ENCODE peak calls at places on chromosomes 13 and 19, in four cellular contexts. B, C, G and Z are unnamed samples.

GRCh38 chr19:33306191-33306590 is 3.9 kb upstream of the CEBPA start:
- DNase-seq in G (no peak), C (no peak), B (no peak), Z (peak; percentile 27)

GRCh38 chr13:24923305-24923640 is 159.3 kb downstream of the RNF17 start:
- DNase-seq in B (peak; percentile 43), C (no peak), G (peak; percentile 83), Z (no peak)

GRCh38 chr19:807627-808175 is 10.4 kb downstream of the PTBP1 start:
- DNase-seq in C (no peak), G (no peak), B (no peak), Z (no peak)

GRCh38 chr13:19680751-19681150 is 47.3 kb downstream of the MPHOSPH8 start:
- DNase-seq in B (no peak), C (no peak), G (no peak), Z (no peak)

GRCh38 chr19:2495651-2496316 is 19.9 kb downstream of the GADD45B start:
- DNase-seq in B (no peak), G (no peak), C (no peak), Z (no peak)

GRCh38 chr19:51179297-51179696 is 37.2 kb downstream of the SIGLEC7 start:
- DNase-seq in C (no peak), G (no peak), B (no peak), Z (no peak)

GRCh38 chr13:71759506-71760225 is 107.3 kb downstream of the DACH1 start:
- DNase-seq in C (no peak), B (no peak), G (no peak), Z (no peak)

GRCh38 chr19:843180-843835 is 2.5 kb downstream of the PRTN3 start:
- DNase-seq in C (no peak), B (peak; percentile 64), G (no peak), Z (peak; percentile 72)

GRCh38 chr19:32037998-32038732 is 307.2 kb upstream of the ZNF507 start:
- DNase-seq in G (no peak), C (no peak), B (no peak), Z (no peak)

GRCh38 chr19:45767881-45768643 is 990 bp downstream of the SIX5 start:
- DNase-seq in B (peak; percentile 80), G (peak; percentile 21), C (no peak), Z (peak; percentile 84)

GRCh38 chr13:21657538-21657937 is 13.3 kb upstream of the FGF9 start:
- DNase-seq in C (no peak), B (peak; percentile 20), G (no peak), Z (no peak)

GRCh38 chr19:54021363-54021762 is 29.9 kb downstream of the CACNG6 start:
- DNase-seq in B (no peak), C (no peak), G (no peak), Z (no peak)

GRCh38 chr19:55581145-55581827 is 638 bp upstream of the ZNF579 start:
- DNase-seq in C (no peak), B (peak; percentile 68), G (no peak), Z (no peak)

GRCh38 chr19:38559428-38560401 is 58.0 kb downstream of the MAP4K1 start:
- DNase-seq in G (peak; percentile 27), C (no peak), B (no peak), Z (no peak)

GRCh38 chr13:27428160-27428559 is 3.7 kb downstream of the GTF3A start:
- DNase-seq in B (peak; percentile 67), C (no peak), G (no peak), Z (no peak)

GRCh38 chr19:4089400-4089908 is 22.8 kb upstream of the ZBTB7A start:
- DNase-seq in G (no peak), C (no peak), B (no peak), Z (no peak)

GRCh38 chr13:31027136-31027535 is 94.7 kb downstream of the TEX26 start:
- DNase-seq in C (no peak), B (no peak), G (no peak), Z (no peak)

GRCh38 chr13:101579291-101579802 is 126.9 kb downstream of the ITGBL1 start:
- DNase-seq in C (no peak), G (no peak), B (no peak), Z (no peak)

GRCh38 chr19:23070353-23070781 is 46.5 kb upstream of the ZNF730 start:
- DNase-seq in C (no peak), B (peak; percentile 35), G (no peak), Z (no peak)

GRCh38 chr13:102658678-102659077 is 36.2 kb downstream of the METTL21C start:
- DNase-seq in C (no peak), G (no peak), B (no peak), Z (no peak)

GRCh38 chr13:26946675-26947342 is 186.2 kb upstream of the GPR12 start:
- DNase-seq in C (no peak), G (peak; percentile 65), B (peak; percentile 66), Z (no peak)

GRCh38 chr13:97211357-97211756 is 10.8 kb upstream of the MBNL2 start:
- DNase-seq in B (no peak), C (no peak), G (no peak), Z (no peak)

GRCh38 chr13:78595819-78596700 is 7.3 kb downstream of the POU4F1 start:
- DNase-seq in C (no peak), G (no peak), B (no peak), Z (no peak)

GRCh38 chr19:51125421-51126075 is 842 bp downstream of the SIGLEC9 start:
- DNase-seq in C (no peak), B (no peak), G (no peak), Z (no peak)

GRCh38 chr19:46678110-46678732 is 17.2 kb upstream of the DACT3 start:
- DNase-seq in B (peak; percentile 86), C (no peak), G (peak; percentile 78), Z (no peak)

GRCh38 chr19:54684537-54684936 is 21.8 kb downstream of the LILRB4 start:
- DNase-seq in G (peak; percentile 27), C (no peak), B (peak; percentile 80), Z (no peak)

GRCh38 chr19:38514812-38515633 is 81.5 kb downstream of the RYR1 start:
- DNase-seq in B (peak; percentile 86), G (peak; percentile 71), C (no peak), Z (peak; percentile 80)

GRCh38 chr13:66553391-66553790 is 676.7 kb downstream of the PCDH9 start:
- DNase-seq in C (no peak), G (no peak), B (no peak), Z (no peak)

GRCh38 chr19:15369594-15369891 is 10.0 kb downstream of the AKAP8 start:
- DNase-seq in B (no peak), C (no peak), G (no peak), Z (no peak)

GRCh38 chr19:47228168-47228936 is 2.6 kb downstream of the BBC3 start:
- DNase-seq in C (no peak), G (peak; percentile 59), B (peak; percentile 81), Z (peak; percentile 73)

GRCh38 chr13:28425796-28426195 is 69.1 kb downstream of the FLT1 start:
- DNase-seq in B (no peak), C (no peak), G (no peak), Z (no peak)

GRCh38 chr13:74062933-74063332 is 71.3 kb downstream of the KLF12 start:
- DNase-seq in G (peak; percentile 80), B (no peak), C (no peak), Z (no peak)

GRCh38 chr19:13143135-13143534 is 7.0 kb downstream of the STX10 start:
- DNase-seq in G (no peak), B (peak; percentile 58), C (no peak), Z (no peak)

GRCh38 chr13:73228546-73228945 is 169.7 kb downstream of the KLF5 start:
- DNase-seq in C (no peak), G (no peak), B (no peak), Z (no peak)

DNA sequence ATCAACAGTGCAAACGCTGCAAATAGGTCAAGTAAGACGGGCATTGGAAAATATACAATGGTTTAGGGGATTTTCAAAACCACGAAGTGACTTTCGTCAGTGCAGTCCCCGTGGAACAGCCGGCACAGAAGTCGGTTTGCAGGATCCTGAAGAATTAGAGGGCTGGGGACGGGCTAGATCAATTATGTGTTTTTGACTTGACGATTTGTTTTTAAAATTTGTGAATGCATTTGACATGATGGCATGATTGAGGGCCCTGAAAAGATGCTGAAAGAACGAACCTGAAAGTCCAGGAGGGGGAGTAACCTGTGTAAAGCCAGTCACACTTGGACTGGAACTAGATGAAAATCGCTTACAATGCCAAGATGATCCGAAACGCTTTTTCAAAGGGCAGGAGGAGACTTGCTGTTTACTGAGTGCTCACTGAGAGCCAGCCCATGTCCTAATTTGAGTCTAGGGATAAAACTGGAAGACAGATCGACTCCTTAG is 8.9 kb upstream of the DGKH start:
- DNase-seq in B (peak; percentile 30), G (peak; percentile 44), C (no peak), Z (no peak)
- TF ChIP-seq CTCF in B (no peak), G (peak; percentile 25), C (no peak), Z (no peak)

DNA sequence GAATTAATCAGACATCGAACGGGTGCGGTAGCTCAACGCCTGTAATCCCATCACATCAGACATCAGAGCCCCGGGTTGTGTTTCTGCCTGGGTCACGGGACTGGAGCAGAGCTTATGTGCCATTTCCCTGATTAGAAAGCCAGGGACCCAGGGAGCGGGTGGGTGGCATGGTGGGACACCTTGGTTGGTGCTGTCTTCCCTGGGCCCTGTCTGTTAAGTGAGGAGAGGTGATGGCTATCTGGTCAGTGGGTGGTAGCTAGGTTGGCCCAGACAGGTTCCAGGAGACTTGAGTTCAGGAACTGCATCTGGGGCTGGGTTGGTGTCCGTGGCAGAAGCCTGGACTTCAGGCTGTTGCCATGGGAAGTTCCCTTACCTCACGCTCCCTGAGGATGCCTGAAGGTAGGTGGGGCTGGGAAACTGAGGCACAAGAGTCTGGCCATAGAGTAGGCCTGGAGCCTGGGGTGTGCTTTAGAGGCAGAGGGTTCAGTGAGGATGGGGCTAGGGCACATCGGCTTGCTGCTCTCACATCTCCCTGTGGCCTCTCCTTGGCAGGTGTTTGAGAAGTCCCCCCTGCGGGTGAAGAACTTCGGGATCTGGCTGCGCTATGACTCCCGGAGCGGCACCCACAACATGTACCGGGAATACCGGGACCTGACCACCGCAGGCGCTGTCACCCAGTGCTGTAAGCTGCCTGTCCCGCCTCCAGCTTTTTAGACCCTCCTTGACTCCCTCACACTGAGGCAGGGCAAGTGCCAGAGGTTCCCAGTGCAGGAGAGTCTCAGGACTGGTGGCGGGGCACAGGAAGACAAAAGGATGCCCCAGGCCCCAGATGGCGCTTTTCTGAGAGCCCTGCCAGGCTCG is 2.1 kb downstream of the RPL18A start:
- DNase-seq in C (no peak), B (no peak), G (no peak), Z (no peak)
- TF ChIP-seq CTCF in C (no peak), B (no peak), G (no peak), Z (no peak)

GRCh38 chr19:49861127-49861526 is 6.2 kb downstream of the PNKP start:
- DNase-seq in B (no peak), G (no peak), C (no peak), Z (no peak)

GRCh38 chr19:49861541-49862410 is 5.6 kb downstream of the PNKP start:
- DNase-seq in G (no peak), B (no peak), C (no peak), Z (no peak)

GRCh38 chr19:49863254-49863934 is 4.0 kb downstream of the PNKP start:
- DNase-seq in B (no peak), C (no peak), G (no peak), Z (no peak)

GRCh38 chr19:49863935-49864320 is 3.4 kb downstream of the PNKP start:
- DNase-seq in B (no peak), G (no peak), C (no peak), Z (no peak)

GRCh38 chr19:49862411-49863253 is 4.7 kb downstream of the PNKP start:
- DNase-seq in C (no peak), B (peak; percentile 83), G (peak; percentile 43), Z (no peak)
- TF ChIP-seq CTCF in C (no peak), B (peak; percentile 67), G (peak; percentile 71), Z (peak; percentile 60)

DNA sequence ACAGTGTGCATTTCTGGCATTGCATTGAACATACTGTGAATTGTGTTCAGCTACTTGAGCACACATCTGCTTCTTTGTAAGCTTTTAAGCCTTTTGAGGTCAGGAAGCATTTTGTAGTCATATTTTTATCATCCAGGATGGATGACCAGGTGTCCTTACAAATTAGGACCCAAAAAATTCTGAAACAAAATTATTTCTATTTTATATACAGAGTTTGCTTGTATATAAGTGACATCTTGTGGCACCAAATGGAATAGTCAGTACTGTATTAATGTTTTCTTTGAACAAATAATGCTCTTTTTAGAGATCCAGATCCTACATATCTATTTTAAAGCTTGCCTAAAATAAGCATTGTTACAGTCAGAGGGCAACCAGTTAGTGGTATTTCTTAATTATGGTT is 9.5 kb upstream of the SUPT20H start:
- DNase-seq in C (no peak), G (peak; percentile 68), B (peak; percentile 4), Z (no peak)
- TF ChIP-seq CTCF in C (no peak), G (peak; percentile 90), B (peak; percentile 19), Z (peak; percentile 59)